ENCODE peak calls at places on chromosomes 11 and 22, in seven cellular contexts. One of them, this sample, is unnamed.

GRCh38 chr11:126502159-126502558 is 146.7 kb downstream of the ST3GAL4 start:
- DNase-seq in A673: no peak
- DNase-seq in HCT116: no peak
- DNase-seq in ascending aorta: no peak
- DNase-seq in AG09309: no peak
- DNase-seq in AG04450: no peak
- DNase-seq in WERI-Rb-1: no peak
- DNase-seq in this sample: no peak

GRCh38 chr11:126115253-126115540 is 52.5 kb upstream of the CDON start:
- DNase-seq in AG09309: no peak
- DNase-seq in WERI-Rb-1: no peak
- DNase-seq in AG04450: no peak
- DNase-seq in ascending aorta: no peak
- DNase-seq in HCT116: no peak
- DNase-seq in A673: peak
- DNase-seq in this sample: no peak

GRCh38 chr11:119179342-119179741 is 5.9 kb upstream of the NHERF4 start:
- DNase-seq in AG04450: no peak
- DNase-seq in ascending aorta: no peak
- DNase-seq in A673: no peak
- DNase-seq in WERI-Rb-1: no peak
- DNase-seq in HCT116: no peak
- DNase-seq in AG09309: no peak
- DNase-seq in this sample: no peak

GRCh38 chr11:65498042-65498726 is 661 bp upstream of the MALAT1 start:
- DNase-seq in WERI-Rb-1: peak
- DNase-seq in A673: peak
- DNase-seq in ascending aorta: no peak
- DNase-seq in AG04450: no peak
- DNase-seq in HCT116: no peak
- DNase-seq in AG09309: no peak
- DNase-seq in this sample: no peak

GRCh38 chr11:6647282-6647679 is 8.3 kb downstream of the DCHS1 start:
- DNase-seq in ascending aorta: no peak
- DNase-seq in AG09309: no peak
- DNase-seq in AG04450: no peak
- DNase-seq in HCT116: no peak
- DNase-seq in A673: peak
- DNase-seq in WERI-Rb-1: no peak
- DNase-seq in this sample: peak

GRCh38 chr11:33475999-33476398 is 218.8 kb downstream of the HIPK3 start:
- DNase-seq in A673: peak
- DNase-seq in AG09309: no peak
- DNase-seq in HCT116: no peak
- DNase-seq in WERI-Rb-1: no peak
- DNase-seq in ascending aorta: no peak
- DNase-seq in AG04450: peak
- DNase-seq in this sample: peak

GRCh38 chr11:65112551-65113360 is 1.1 kb downstream of the TM7SF2 start:
- DNase-seq in AG09309: no peak
- DNase-seq in WERI-Rb-1: peak
- DNase-seq in ascending aorta: no peak
- DNase-seq in A673: peak
- DNase-seq in HCT116: no peak
- DNase-seq in AG04450: no peak
- DNase-seq in this sample: peak

GRCh38 chr22:31244044-31244942 is 32.2 kb downstream of the LIMK2 start:
- DNase-seq in AG04450: peak
- DNase-seq in WERI-Rb-1: no peak
- DNase-seq in A673: peak
- DNase-seq in HCT116: peak
- DNase-seq in ascending aorta: peak
- DNase-seq in AG09309: no peak
- DNase-seq in this sample: peak

GRCh38 chr11:75526192-75526541 is 426 bp upstream of the GDPD5 start:
- DNase-seq in AG04450: no peak
- DNase-seq in A673: no peak
- DNase-seq in WERI-Rb-1: no peak
- DNase-seq in HCT116: no peak
- DNase-seq in ascending aorta: no peak
- DNase-seq in AG09309: no peak
- DNase-seq in this sample: no peak

GRCh38 chr22:36640106-36640672 is 63.4 kb downstream of the CACNG2 start:
- DNase-seq in AG09309: no peak
- DNase-seq in WERI-Rb-1: no peak
- DNase-seq in HCT116: no peak
- DNase-seq in ascending aorta: no peak
- DNase-seq in A673: no peak
- DNase-seq in AG04450: no peak
- DNase-seq in this sample: no peak
- TF ChIP-seq CTCF in AG09309: no peak
- TF ChIP-seq CTCF in WERI-Rb-1: no peak
- TF ChIP-seq CTCF in HCT116: no peak
- TF ChIP-seq CTCF in ascending aorta: no peak
- TF ChIP-seq CTCF in A673: no peak
- TF ChIP-seq CTCF in AG04450: no peak
- TF ChIP-seq CTCF in this sample: no peak

GRCh38 chr11:63870351-63871197 is 31.7 kb downstream of the MARK2 start:
- DNase-seq in A673: no peak
- DNase-seq in HCT116: no peak
- DNase-seq in WERI-Rb-1: no peak
- DNase-seq in AG09309: no peak
- DNase-seq in AG04450: no peak
- DNase-seq in ascending aorta: no peak
- DNase-seq in this sample: no peak

GRCh38 chr11:63867511-63867910 is 28.6 kb downstream of the MARK2 start:
- DNase-seq in A673: no peak
- DNase-seq in ascending aorta: no peak
- DNase-seq in AG09309: no peak
- DNase-seq in HCT116: no peak
- DNase-seq in WERI-Rb-1: no peak
- DNase-seq in AG04450: no peak
- DNase-seq in this sample: no peak

GRCh38 chr11:63869171-63869591 is 30.3 kb downstream of the MARK2 start:
- DNase-seq in A673: no peak
- DNase-seq in WERI-Rb-1: no peak
- DNase-seq in HCT116: no peak
- DNase-seq in AG09309: no peak
- DNase-seq in ascending aorta: no peak
- DNase-seq in AG04450: no peak
- DNase-seq in this sample: no peak

GRCh38 chr11:63869686-63870085 is 30.8 kb downstream of the MARK2 start:
- DNase-seq in HCT116: no peak
- DNase-seq in WERI-Rb-1: no peak
- DNase-seq in ascending aorta: no peak
- DNase-seq in AG09309: no peak
- DNase-seq in A673: no peak
- DNase-seq in AG04450: no peak
- DNase-seq in this sample: no peak

DNA sequence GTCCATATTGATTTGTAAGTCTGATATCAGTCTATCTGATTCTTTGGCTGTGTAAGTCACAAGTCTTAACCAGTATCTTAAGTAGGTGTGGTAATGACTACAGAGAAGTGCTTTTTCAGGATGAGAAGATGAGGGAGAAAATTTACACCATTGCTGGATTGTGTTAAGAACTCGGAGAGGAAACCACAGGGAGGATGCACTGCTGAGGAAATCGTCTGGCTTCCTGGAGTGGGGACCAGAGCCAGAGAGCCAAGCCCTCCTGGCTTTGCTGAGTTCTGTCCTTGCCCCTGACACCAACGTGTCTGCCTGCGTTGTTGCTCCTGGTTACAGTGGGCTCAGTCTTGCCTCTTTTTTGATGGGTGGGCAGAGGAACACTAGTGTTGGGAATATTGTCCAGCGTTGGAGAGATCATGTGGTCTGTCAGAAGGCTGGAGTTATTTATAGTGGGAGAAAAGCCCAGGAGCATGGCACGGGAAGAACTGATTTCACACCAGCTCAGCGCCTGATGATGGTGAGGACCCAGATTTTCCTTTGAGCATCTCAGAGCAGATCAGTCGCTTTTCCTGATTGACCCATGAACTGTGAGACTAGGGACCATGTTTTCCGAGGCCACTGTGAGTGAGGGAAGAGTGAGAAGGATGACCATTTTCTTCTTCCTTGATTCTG is 29.6 kb downstream of the MARK2 start:
- DNase-seq in AG09309: no peak
- DNase-seq in AG04450: no peak
- DNase-seq in WERI-Rb-1: no peak
- DNase-seq in ascending aorta: no peak
- DNase-seq in A673: no peak
- DNase-seq in HCT116: no peak
- DNase-seq in this sample: no peak
- H3K4me3 ChIP-seq in AG09309: no peak
- H3K4me3 ChIP-seq in AG04450: no peak
- H3K4me3 ChIP-seq in WERI-Rb-1: no peak
- H3K4me3 ChIP-seq in ascending aorta: no peak
- H3K4me3 ChIP-seq in A673: no peak
- H3K4me3 ChIP-seq in HCT116: no peak
- H3K4me3 ChIP-seq in this sample: no peak

GRCh38 chr22:28883917-28884753 is 763 bp downstream of the ZNRF3 start:
- DNase-seq in A673: peak
- DNase-seq in AG09309: no peak
- DNase-seq in AG04450: no peak
- DNase-seq in HCT116: peak
- DNase-seq in WERI-Rb-1: peak
- DNase-seq in ascending aorta: no peak
- DNase-seq in this sample: no peak
- TF ChIP-seq CTCF in A673: no peak
- TF ChIP-seq CTCF in AG09309: no peak
- TF ChIP-seq CTCF in AG04450: no peak
- TF ChIP-seq CTCF in HCT116: peak
- TF ChIP-seq CTCF in WERI-Rb-1: no peak
- TF ChIP-seq CTCF in ascending aorta: no peak
- TF ChIP-seq CTCF in this sample: no peak

DNA sequence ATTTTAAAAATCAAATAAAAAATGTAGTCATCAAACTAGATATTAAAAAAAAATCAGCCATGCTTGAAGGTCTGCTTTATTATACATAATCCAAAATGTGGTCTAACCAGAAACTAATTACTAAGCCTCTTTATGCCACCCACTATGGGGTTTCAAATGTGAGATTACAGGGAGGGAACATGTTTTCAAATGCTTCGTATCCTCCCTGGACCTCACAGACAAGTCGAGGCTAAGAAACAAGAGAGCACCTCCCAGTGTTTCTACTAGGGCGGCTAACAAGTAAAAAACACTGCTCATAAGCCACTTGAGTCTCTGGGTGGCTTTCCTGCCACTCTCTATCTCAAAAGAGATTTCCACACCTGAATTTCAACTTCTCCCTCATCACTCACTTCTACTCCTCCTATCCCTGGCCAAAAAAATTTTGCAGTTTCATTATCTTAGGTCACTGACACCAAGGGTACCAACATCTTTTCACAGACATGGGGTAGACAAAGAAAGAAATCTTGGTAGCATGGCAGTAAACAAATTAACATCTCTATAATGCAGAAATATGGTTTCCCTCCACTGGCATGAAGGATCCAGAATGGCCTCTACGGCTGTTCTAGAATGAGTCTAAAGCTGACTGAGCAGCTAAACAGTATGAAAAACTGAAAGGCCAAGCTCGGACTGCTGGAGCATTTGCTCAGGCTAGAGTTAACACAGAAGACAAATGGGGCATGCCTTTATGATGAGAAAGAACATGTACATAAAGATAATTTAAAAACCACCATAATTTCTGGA is 50.9 kb downstream of the PITPNB start:
- DNase-seq in HCT116: no peak
- DNase-seq in AG04450: no peak
- DNase-seq in WERI-Rb-1: no peak
- DNase-seq in A673: no peak
- DNase-seq in AG09309: no peak
- DNase-seq in ascending aorta: no peak
- DNase-seq in this sample: no peak
- H3K4me3 ChIP-seq in HCT116: no peak
- H3K4me3 ChIP-seq in AG04450: no peak
- H3K4me3 ChIP-seq in WERI-Rb-1: no peak
- H3K4me3 ChIP-seq in A673: no peak
- H3K4me3 ChIP-seq in AG09309: no peak
- H3K4me3 ChIP-seq in ascending aorta: peak
- H3K4me3 ChIP-seq in this sample: no peak

DNA sequence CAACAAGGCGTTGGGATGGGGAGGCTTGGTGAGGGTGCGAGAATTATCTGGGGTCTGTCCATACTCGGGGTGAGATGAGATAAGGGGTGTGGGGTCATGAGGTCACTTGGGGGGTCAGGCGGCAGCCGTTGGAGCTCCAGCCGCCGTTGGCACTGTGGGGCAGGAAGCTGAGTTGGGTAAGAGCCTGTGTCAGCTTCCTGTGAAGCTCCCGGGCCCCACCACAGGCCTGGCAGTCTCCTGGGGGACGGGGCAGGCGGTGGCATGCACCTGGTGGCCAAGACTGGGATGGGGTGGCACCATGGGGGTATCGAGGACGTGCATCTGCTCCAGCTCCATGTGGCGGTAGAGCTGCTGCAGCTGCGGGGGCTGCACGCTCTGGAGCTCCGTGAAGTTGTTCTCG is 7.1 kb upstream of the MYBPC3 start:
- DNase-seq in A673: no peak
- DNase-seq in AG09309: no peak
- DNase-seq in ascending aorta: no peak
- DNase-seq in AG04450: no peak
- DNase-seq in HCT116: no peak
- DNase-seq in WERI-Rb-1: no peak
- DNase-seq in this sample: no peak
- TF ChIP-seq CTCF in A673: no peak
- TF ChIP-seq CTCF in AG09309: no peak
- TF ChIP-seq CTCF in ascending aorta: no peak
- TF ChIP-seq CTCF in AG04450: no peak
- TF ChIP-seq CTCF in HCT116: no peak
- TF ChIP-seq CTCF in WERI-Rb-1: no peak
- TF ChIP-seq CTCF in this sample: no peak